ENCODE peak calls at places on chromosomes 13 and 19, in four cellular contexts. One of them, this sample, is unnamed.

GRCh38 chr13:43804461-43805070 is 17.8 kb upstream of the ENOX1 start:
- DNase-seq in transverse colon: no peak
- DNase-seq in pancreas: no peak
- DNase-seq in lower lobe of right lung: no peak
- DNase-seq in this sample: peak; percentile 24

GRCh38 chr13:40433577-40433976 is 232.9 kb downstream of the FOXO1 start:
- DNase-seq in transverse colon: peak; percentile 56
- DNase-seq in pancreas: no peak
- DNase-seq in lower lobe of right lung: no peak
- DNase-seq in this sample: no peak

GRCh38 chr19:8335343-8336071 is 7.6 kb downstream of the KANK3 start:
- DNase-seq in transverse colon: peak; percentile 20
- DNase-seq in pancreas: no peak
- DNase-seq in lower lobe of right lung: no peak
- DNase-seq in this sample: no peak

GRCh38 chr19:19061491-19061890 is 2.3 kb upstream of the SLC25A42 start:
- DNase-seq in transverse colon: no peak
- DNase-seq in pancreas: peak; percentile 49
- DNase-seq in lower lobe of right lung: no peak
- DNase-seq in this sample: no peak

GRCh38 chr19:40528533-40529092 is 48.1 kb upstream of the SHKBP1 start:
- DNase-seq in transverse colon: no peak
- DNase-seq in pancreas: no peak
- DNase-seq in lower lobe of right lung: no peak
- DNase-seq in this sample: no peak

GRCh38 chr19:11421607-11422098 is 2.5 kb upstream of the RGL3 start:
- DNase-seq in transverse colon: peak; percentile 63
- DNase-seq in pancreas: peak; percentile 68
- DNase-seq in lower lobe of right lung: peak; percentile 71
- DNase-seq in this sample: peak; percentile 76

GRCh38 chr19:8030906-8031305 is 21.7 kb upstream of the CCL25 start:
- DNase-seq in transverse colon: no peak
- DNase-seq in pancreas: no peak
- DNase-seq in lower lobe of right lung: no peak
- DNase-seq in this sample: no peak

GRCh38 chr19:40502647-40503046 is 35.8 kb downstream of the SPTBN4 start:
- DNase-seq in transverse colon: peak; percentile 28
- DNase-seq in pancreas: no peak
- DNase-seq in lower lobe of right lung: no peak
- DNase-seq in this sample: no peak

GRCh38 chr13:91540157-91540736 is 141.8 kb downstream of the GPC5 start:
- DNase-seq in transverse colon: no peak
- DNase-seq in pancreas: no peak
- DNase-seq in lower lobe of right lung: no peak
- DNase-seq in this sample: no peak

GRCh38 chr13:111846396-111847174 is 220.4 kb upstream of the SOX1 start:
- DNase-seq in transverse colon: no peak
- DNase-seq in pancreas: no peak
- DNase-seq in lower lobe of right lung: no peak
- DNase-seq in this sample: no peak

GRCh38 chr19:46355234-46355990 is 8.5 kb downstream of the PPP5C start:
- DNase-seq in transverse colon: no peak
- DNase-seq in pancreas: no peak
- DNase-seq in lower lobe of right lung: no peak
- DNase-seq in this sample: no peak

GRCh38 chr13:61795580-61795979 is 379.9 kb upstream of the PCDH20 start:
- DNase-seq in transverse colon: no peak
- DNase-seq in pancreas: no peak
- DNase-seq in lower lobe of right lung: no peak
- DNase-seq in this sample: no peak

GRCh38 chr19:1401138-1401888 is at the start of gene GAMT:
- DNase-seq in transverse colon: peak; percentile 52
- DNase-seq in pancreas: peak; percentile 72
- DNase-seq in lower lobe of right lung: no peak
- DNase-seq in this sample: no peak

GRCh38 chr13:109694972-109695371 is 91.4 kb downstream of the IRS2 start:
- DNase-seq in transverse colon: no peak
- DNase-seq in pancreas: no peak
- DNase-seq in lower lobe of right lung: no peak
- DNase-seq in this sample: no peak

GRCh38 chr13:37618554-37618953 is 20.0 kb upstream of the POSTN start:
- DNase-seq in transverse colon: no peak
- DNase-seq in pancreas: no peak
- DNase-seq in lower lobe of right lung: no peak
- DNase-seq in this sample: no peak

GRCh38 chr19:17073869-17074627 is 1.2 kb downstream of the HAUS8 start:
- DNase-seq in transverse colon: peak; percentile 42
- DNase-seq in pancreas: no peak
- DNase-seq in lower lobe of right lung: no peak
- DNase-seq in this sample: peak; percentile 42

GRCh38 chr13:98738213-98738612 is 14.3 kb downstream of the SLC15A1 start:
- DNase-seq in transverse colon: no peak
- DNase-seq in pancreas: no peak
- DNase-seq in lower lobe of right lung: no peak
- DNase-seq in this sample: no peak

GRCh38 chr19:30686252-30686762 is 314.1 kb downstream of the ZNF536 start:
- DNase-seq in transverse colon: no peak
- DNase-seq in pancreas: no peak
- DNase-seq in lower lobe of right lung: no peak
- DNase-seq in this sample: no peak

GRCh38 chr13:75961911-75962310 is 325.8 kb downstream of the LMO7 start:
- DNase-seq in transverse colon: no peak
- DNase-seq in pancreas: no peak
- DNase-seq in lower lobe of right lung: no peak
- DNase-seq in this sample: no peak

GRCh38 chr13:75963318-75963717 is 327.2 kb downstream of the LMO7 start:
- DNase-seq in transverse colon: no peak
- DNase-seq in pancreas: no peak
- DNase-seq in lower lobe of right lung: no peak
- DNase-seq in this sample: no peak

GRCh38 chr13:75960538-75960994 is 324.4 kb downstream of the LMO7 start:
- DNase-seq in transverse colon: no peak
- DNase-seq in pancreas: no peak
- DNase-seq in lower lobe of right lung: no peak
- DNase-seq in this sample: no peak

DNA sequence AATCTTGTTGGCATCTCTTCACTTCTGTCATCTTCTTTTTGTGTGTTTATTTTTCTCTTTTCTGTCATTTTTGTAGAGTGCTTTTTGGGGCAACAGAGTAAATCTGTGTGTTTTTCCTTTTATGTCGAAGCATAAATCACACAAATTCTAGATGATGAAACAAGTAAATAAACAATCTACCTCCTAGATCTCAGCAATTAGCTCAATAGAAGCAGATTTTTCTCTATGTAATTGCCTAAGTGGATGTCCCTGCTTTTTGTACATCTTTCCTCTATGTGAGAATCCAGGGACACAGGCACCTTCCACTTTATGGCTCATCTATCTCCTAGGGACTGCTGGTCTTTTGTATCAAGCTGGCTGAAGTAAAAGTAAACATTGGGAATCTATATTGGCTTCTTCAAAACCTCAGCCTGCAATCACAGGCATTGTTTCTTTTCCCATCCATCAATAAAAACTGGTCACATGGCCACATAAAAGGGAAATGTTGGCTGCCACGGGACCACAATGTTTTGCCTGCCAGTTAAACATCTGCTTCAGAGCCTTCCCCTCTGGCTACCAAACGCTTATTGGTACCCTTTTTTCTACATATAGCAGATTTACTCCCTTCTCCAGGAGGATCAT is 323.8 kb downstream of the LMO7 start:
- DNase-seq in transverse colon: no peak
- DNase-seq in pancreas: no peak
- DNase-seq in lower lobe of right lung: no peak
- DNase-seq in this sample: no peak
- H3K4me1 ChIP-seq in transverse colon: no peaks in the 10 kb centered on the region
- H3K4me1 ChIP-seq in pancreas: no peaks in the 10 kb centered on the region
- H3K4me1 ChIP-seq in lower lobe of right lung: no peaks in the 10 kb centered on the region
- H3K4me1 ChIP-seq in this sample: no peaks in the 10 kb centered on the region

GRCh38 chr19:35712910-35713845 is 4.6 kb upstream of the KMT2B start:
- DNase-seq in transverse colon: peak; percentile 63
- DNase-seq in pancreas: no peak
- DNase-seq in lower lobe of right lung: no peak
- DNase-seq in this sample: no peak

GRCh38 chr19:35715981-35716734 is 1.6 kb upstream of the KMT2B start:
- DNase-seq in transverse colon: no peak
- DNase-seq in pancreas: peak; percentile 79
- DNase-seq in lower lobe of right lung: peak; percentile 77
- DNase-seq in this sample: peak; percentile 73

GRCh38 chr19:35715355-35715809 is 2.4 kb upstream of the KMT2B start:
- DNase-seq in transverse colon: no peak
- DNase-seq in pancreas: no peak
- DNase-seq in lower lobe of right lung: no peak
- DNase-seq in this sample: no peak

GRCh38 chr19:35713904-35714440 is 3.8 kb upstream of the KMT2B start:
- DNase-seq in transverse colon: no peak
- DNase-seq in pancreas: no peak
- DNase-seq in lower lobe of right lung: no peak
- DNase-seq in this sample: no peak

GRCh38 chr19:35714601-35715354 is 3.0 kb upstream of the KMT2B start:
- DNase-seq in transverse colon: no peak
- DNase-seq in pancreas: peak; percentile 34
- DNase-seq in lower lobe of right lung: no peak
- DNase-seq in this sample: no peak
- H3K4me3 ChIP-seq in transverse colon: no peak overlapping the region
- H3K4me3 ChIP-seq in pancreas: no peak overlapping the region
- H3K4me3 ChIP-seq in lower lobe of right lung: no peak overlapping the region
- H3K4me3 ChIP-seq in this sample: no peak overlapping the region

GRCh38 chr13:30796132-30796832 is 60.9 kb downstream of the ALOX5AP start:
- DNase-seq in transverse colon: no peak
- DNase-seq in pancreas: no peak
- DNase-seq in lower lobe of right lung: no peak
- DNase-seq in this sample: no peak
- H3K27ac ChIP-seq in transverse colon: no peak overlapping the region
- H3K27ac ChIP-seq in pancreas: no peak overlapping the region
- H3K27ac ChIP-seq in lower lobe of right lung: no peak overlapping the region
- H3K27ac ChIP-seq in this sample: no peak overlapping the region

GRCh38 chr19:43639507-43640423 is at the start of gene CADM4:
- DNase-seq in transverse colon: peak; percentile 44
- DNase-seq in pancreas: peak; percentile 67
- DNase-seq in lower lobe of right lung: peak; percentile 72
- DNase-seq in this sample: peak; percentile 45
- H3K4me1 ChIP-seq in transverse colon: peaks cover 8% of the 10 kb centered on the region
- H3K4me1 ChIP-seq in pancreas: no peaks in the 10 kb centered on the region
- H3K4me1 ChIP-seq in lower lobe of right lung: peaks cover 8% of the 10 kb centered on the region
- H3K4me1 ChIP-seq in this sample: no peaks in the 10 kb centered on the region

GRCh38 chr13:51311957-51312520 is 27.5 kb upstream of the SERPINE3 start:
- DNase-seq in transverse colon: no peak
- DNase-seq in pancreas: no peak
- DNase-seq in lower lobe of right lung: no peak
- DNase-seq in this sample: no peak
- H3K4me3 ChIP-seq in transverse colon: no peak overlapping the region
- H3K4me3 ChIP-seq in pancreas: no peak overlapping the region
- H3K4me3 ChIP-seq in lower lobe of right lung: no peak overlapping the region
- H3K4me3 ChIP-seq in this sample: no peak overlapping the region

DNA sequence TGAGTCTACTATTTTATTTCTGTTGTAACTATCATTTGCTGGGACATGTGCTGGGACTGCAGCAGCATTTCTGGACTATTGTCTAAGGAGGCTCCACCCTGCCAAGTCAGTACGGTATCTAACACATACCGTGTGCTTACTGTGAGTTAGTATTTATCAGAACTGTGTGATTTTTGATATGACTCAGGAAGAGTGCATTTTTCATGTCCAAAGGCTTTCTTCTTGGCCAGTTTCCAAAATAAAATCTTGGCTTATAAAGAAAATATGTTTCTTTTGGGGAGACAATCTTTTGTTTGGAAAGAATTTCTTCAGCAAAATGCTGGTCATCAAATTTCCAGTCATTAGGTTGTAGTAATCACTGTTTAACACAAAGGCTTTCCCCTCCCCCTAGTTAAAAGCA is 11.6 kb downstream of the PARP4 start:
- DNase-seq in transverse colon: no peak
- DNase-seq in pancreas: no peak
- DNase-seq in lower lobe of right lung: no peak
- DNase-seq in this sample: no peak
- H3K27ac ChIP-seq in transverse colon: no peak overlapping the region
- H3K27ac ChIP-seq in pancreas: no peak overlapping the region
- H3K27ac ChIP-seq in lower lobe of right lung: peak overlapping the region; percentile 4
- H3K27ac ChIP-seq in this sample: no peak overlapping the region

DNA sequence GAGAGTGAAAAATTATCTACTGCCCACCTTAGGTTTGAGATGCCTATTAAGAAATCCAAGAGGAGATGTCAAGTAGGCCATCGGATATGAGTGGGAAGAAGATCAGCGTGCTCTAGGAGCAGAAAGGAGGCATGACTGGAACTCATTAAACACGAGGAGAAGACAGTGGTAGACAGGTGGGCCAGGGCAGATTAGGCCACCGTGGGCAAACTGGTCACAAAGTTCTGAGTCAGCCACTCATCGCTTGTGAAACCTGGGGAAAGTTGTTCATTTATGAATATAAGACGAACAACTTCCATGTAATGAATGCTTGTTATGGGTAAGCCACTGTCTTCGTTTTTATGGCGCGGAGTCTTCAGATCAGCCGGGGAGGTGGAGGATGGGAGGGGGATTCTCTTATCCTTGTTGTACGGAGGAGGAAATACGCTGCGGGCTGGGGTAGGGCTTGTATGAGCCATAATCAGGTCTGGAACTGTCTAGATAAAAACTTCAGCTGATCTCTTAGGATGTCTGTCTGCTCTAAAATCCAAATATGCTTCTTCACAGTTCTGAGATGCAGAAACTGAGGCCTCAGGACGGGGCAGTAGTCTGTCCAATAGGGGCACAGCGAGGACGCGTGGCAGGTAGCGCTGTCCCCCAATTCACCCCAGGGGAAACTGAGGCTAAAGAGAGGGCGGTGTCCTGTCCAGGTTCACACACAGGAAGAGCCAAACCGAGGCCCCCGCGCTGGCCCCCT is 1.1 kb upstream of the ZNF444 start:
- DNase-seq in transverse colon: no peak
- DNase-seq in pancreas: no peak
- DNase-seq in lower lobe of right lung: no peak
- DNase-seq in this sample: peak; percentile 46
- H3K4me1 ChIP-seq in transverse colon: peaks cover 40% of the 10 kb centered on the region
- H3K4me1 ChIP-seq in pancreas: peaks cover 76% of the 10 kb centered on the region
- H3K4me1 ChIP-seq in lower lobe of right lung: peaks cover 52% of the 10 kb centered on the region
- H3K4me1 ChIP-seq in this sample: peaks cover 10% of the 10 kb centered on the region

GRCh38 chr19:15291666-15292065 is 40.7 kb downstream of the BRD4 start:
- DNase-seq in transverse colon: no peak
- DNase-seq in pancreas: no peak
- DNase-seq in lower lobe of right lung: no peak
- DNase-seq in this sample: no peak
- H3K4me3 ChIP-seq in transverse colon: no peak overlapping the region
- H3K4me3 ChIP-seq in pancreas: no peak overlapping the region
- H3K4me3 ChIP-seq in lower lobe of right lung: no peak overlapping the region
- H3K4me3 ChIP-seq in this sample: no peak overlapping the region

GRCh38 chr13:97367016-97367415 is 67.0 kb upstream of the RAP2A start:
- DNase-seq in transverse colon: no peak
- DNase-seq in pancreas: no peak
- DNase-seq in lower lobe of right lung: no peak
- DNase-seq in this sample: no peak
- H3K27ac ChIP-seq in transverse colon: peak overlapping the region; percentile 23
- H3K27ac ChIP-seq in pancreas: no peak overlapping the region
- H3K27ac ChIP-seq in lower lobe of right lung: no peak overlapping the region
- H3K27ac ChIP-seq in this sample: no peak overlapping the region

This sample was measured in colonic mucosa.